ENCODE peak calls at places on chromosomes 5 and 9, in eight cellular contexts. One of them, this sample, is unnamed.

GRCh38 chr9:84397822-84398221 is 57.3 kb upstream of the SLC28A3 start:
- DNase-seq in A549: no peak
- DNase-seq in EL: peak; percentile 83
- DNase-seq in NCI-H2081: no peak
- DNase-seq in ELR: peak; percentile 76
- DNase-seq in T-cell: no peak
- DNase-seq in NAMALWA: no peak
- DNase-seq in upper lobe of left lung: no peak
- DNase-seq in this sample: peak; percentile 67

GRCh38 chr5:80002677-80003076 is 11.6 kb upstream of the MTX3 start:
- DNase-seq in A549: no peak
- DNase-seq in EL: no peak
- DNase-seq in NCI-H2081: no peak
- DNase-seq in ELR: no peak
- DNase-seq in T-cell: no peak
- DNase-seq in NAMALWA: no peak
- DNase-seq in upper lobe of left lung: no peak
- DNase-seq in this sample: no peak

GRCh38 chr5:176151286-176151685 is 86.9 kb upstream of the SIMC1 start:
- DNase-seq in A549: no peak
- DNase-seq in EL: peak; percentile 26
- DNase-seq in NCI-H2081: no peak
- DNase-seq in ELR: peak; percentile 37
- DNase-seq in T-cell: no peak
- DNase-seq in NAMALWA: no peak
- DNase-seq in upper lobe of left lung: no peak
- DNase-seq in this sample: peak; percentile 64

GRCh38 chr5:128395073-128395472 is 143.0 kb downstream of the FBN2 start:
- DNase-seq in A549: no peak
- DNase-seq in EL: no peak
- DNase-seq in NCI-H2081: no peak
- DNase-seq in ELR: no peak
- DNase-seq in T-cell: no peak
- DNase-seq in NAMALWA: no peak
- DNase-seq in upper lobe of left lung: peak; percentile 15
- DNase-seq in this sample: no peak

GRCh38 chr5:1008451-1009358 is at the start of gene NKD2:
- DNase-seq in A549: peak; percentile 75
- DNase-seq in EL: no peak
- DNase-seq in NCI-H2081: peak; percentile 47
- DNase-seq in ELR: no peak
- DNase-seq in T-cell: peak; percentile 28
- DNase-seq in NAMALWA: peak; percentile 81
- DNase-seq in upper lobe of left lung: peak; percentile 92
- DNase-seq in this sample: no peak

GRCh38 chr9:88905506-88905905 is 85.8 kb upstream of the S1PR3 start:
- DNase-seq in A549: no peak
- DNase-seq in EL: no peak
- DNase-seq in NCI-H2081: no peak
- DNase-seq in ELR: peak; percentile 14
- DNase-seq in T-cell: no peak
- DNase-seq in NAMALWA: no peak
- DNase-seq in upper lobe of left lung: no peak
- DNase-seq in this sample: peak; percentile 7

GRCh38 chr9:88697764-88698436 is 162.9 kb downstream of the NXNL2 start:
- DNase-seq in A549: no peak
- DNase-seq in EL: no peak
- DNase-seq in NCI-H2081: no peak
- DNase-seq in ELR: no peak
- DNase-seq in T-cell: no peak
- DNase-seq in NAMALWA: no peak
- DNase-seq in upper lobe of left lung: no peak
- DNase-seq in this sample: peak; percentile 28

GRCh38 chr9:96413312-96414221 is 4.6 kb downstream of the ZNF367 start:
- DNase-seq in A549: no peak
- DNase-seq in EL: no peak
- DNase-seq in NCI-H2081: peak; percentile 72
- DNase-seq in ELR: no peak
- DNase-seq in T-cell: no peak
- DNase-seq in NAMALWA: peak; percentile 73
- DNase-seq in upper lobe of left lung: no peak
- DNase-seq in this sample: no peak

GRCh38 chr5:88882321-88883038 is 504 bp downstream of the MEF2C start:
- DNase-seq in A549: no peak
- DNase-seq in EL: no peak
- DNase-seq in NCI-H2081: peak; percentile 8
- DNase-seq in ELR: peak; percentile 12
- DNase-seq in T-cell: no peak
- DNase-seq in NAMALWA: peak; percentile 67
- DNase-seq in upper lobe of left lung: no peak
- DNase-seq in this sample: peak; percentile 31

GRCh38 chr5:170184007-170184687 is 48.6 kb upstream of the C5orf58 start:
- DNase-seq in A549: peak; percentile 62
- DNase-seq in EL: peak; percentile 64
- DNase-seq in NCI-H2081: no peak
- DNase-seq in ELR: peak; percentile 72
- DNase-seq in T-cell: peak; percentile 6
- DNase-seq in NAMALWA: peak; percentile 65
- DNase-seq in upper lobe of left lung: peak; percentile 26
- DNase-seq in this sample: peak; percentile 44

GRCh38 chr5:180441577-180441976 is 52.6 kb upstream of the CNOT6 start:
- DNase-seq in A549: peak; percentile 33
- DNase-seq in EL: no peak
- DNase-seq in NCI-H2081: no peak
- DNase-seq in ELR: no peak
- DNase-seq in T-cell: no peak
- DNase-seq in NAMALWA: no peak
- DNase-seq in upper lobe of left lung: peak; percentile 91
- DNase-seq in this sample: no peak

GRCh38 chr9:113535756-113536155 is 72.2 kb downstream of the RGS3 start:
- DNase-seq in A549: no peak
- DNase-seq in EL: no peak
- DNase-seq in NCI-H2081: no peak
- DNase-seq in ELR: no peak
- DNase-seq in T-cell: no peak
- DNase-seq in NAMALWA: no peak
- DNase-seq in upper lobe of left lung: no peak
- DNase-seq in this sample: no peak

GRCh38 chr5:2044041-2044440 is 161.3 kb upstream of the IRX4 start:
- DNase-seq in A549: no peak
- DNase-seq in EL: no peak
- DNase-seq in NCI-H2081: no peak
- DNase-seq in ELR: no peak
- DNase-seq in T-cell: no peak
- DNase-seq in NAMALWA: no peak
- DNase-seq in upper lobe of left lung: no peak
- DNase-seq in this sample: no peak

GRCh38 chr5:435961-436640 is 6.9 kb upstream of the EXOC3 start:
- DNase-seq in A549: peak; percentile 66
- DNase-seq in EL: peak; percentile 40
- DNase-seq in NCI-H2081: peak; percentile 69
- DNase-seq in ELR: peak; percentile 52
- DNase-seq in T-cell: no peak
- DNase-seq in NAMALWA: peak; percentile 41
- DNase-seq in upper lobe of left lung: peak; percentile 71
- DNase-seq in this sample: no peak

GRCh38 chr5:154614125-154614524 is 136.1 kb upstream of the HAND1 start:
- DNase-seq in A549: no peak
- DNase-seq in EL: no peak
- DNase-seq in NCI-H2081: no peak
- DNase-seq in ELR: no peak
- DNase-seq in T-cell: no peak
- DNase-seq in NAMALWA: no peak
- DNase-seq in upper lobe of left lung: no peak
- DNase-seq in this sample: no peak

GRCh38 chr5:167970002-167970401 is 321.4 kb upstream of the WWC1 start:
- DNase-seq in A549: no peak
- DNase-seq in EL: peak; percentile 48
- DNase-seq in NCI-H2081: no peak
- DNase-seq in ELR: peak; percentile 5
- DNase-seq in T-cell: no peak
- DNase-seq in NAMALWA: no peak
- DNase-seq in upper lobe of left lung: no peak
- DNase-seq in this sample: peak; percentile 44

GRCh38 chr5:4156153-4156552 is 560.5 kb downstream of the IRX1 start:
- DNase-seq in A549: no peak
- DNase-seq in EL: no peak
- DNase-seq in NCI-H2081: no peak
- DNase-seq in ELR: no peak
- DNase-seq in T-cell: no peak
- DNase-seq in NAMALWA: no peak
- DNase-seq in upper lobe of left lung: no peak
- DNase-seq in this sample: no peak

GRCh38 chr5:31232273-31232888 is 38.9 kb downstream of the CDH6 start:
- DNase-seq in A549: peak; percentile 49
- DNase-seq in EL: peak; percentile 62
- DNase-seq in NCI-H2081: peak; percentile 85
- DNase-seq in ELR: peak; percentile 60
- DNase-seq in T-cell: no peak
- DNase-seq in NAMALWA: peak; percentile 79
- DNase-seq in upper lobe of left lung: no peak
- DNase-seq in this sample: peak; percentile 72

GRCh38 chr5:30099634-30100033 is 1093.9 kb upstream of the CDH6 start:
- DNase-seq in A549: peak; percentile 24
- DNase-seq in EL: no peak
- DNase-seq in NCI-H2081: peak; percentile 94
- DNase-seq in ELR: no peak
- DNase-seq in T-cell: no peak
- DNase-seq in NAMALWA: no peak
- DNase-seq in upper lobe of left lung: no peak
- DNase-seq in this sample: peak; percentile 91

GRCh38 chr5:89351232-89351631 is 468.2 kb upstream of the MEF2C start:
- DNase-seq in A549: no peak
- DNase-seq in EL: peak; percentile 43
- DNase-seq in NCI-H2081: no peak
- DNase-seq in ELR: peak; percentile 87
- DNase-seq in T-cell: no peak
- DNase-seq in NAMALWA: no peak
- DNase-seq in upper lobe of left lung: no peak
- DNase-seq in this sample: peak; percentile 83

GRCh38 chr5:149002761-149003689 is 59.8 kb downstream of the SH3TC2 start:
- DNase-seq in A549: no peak
- DNase-seq in EL: peak; percentile 82
- DNase-seq in NCI-H2081: no peak
- DNase-seq in ELR: peak; percentile 95
- DNase-seq in T-cell: no peak
- DNase-seq in NAMALWA: no peak
- DNase-seq in upper lobe of left lung: no peak
- DNase-seq in this sample: peak; percentile 57

GRCh38 chr5:157598350-157598936 is 22.9 kb upstream of the ADAM19 start:
- DNase-seq in A549: no peak
- DNase-seq in EL: no peak
- DNase-seq in NCI-H2081: no peak
- DNase-seq in ELR: no peak
- DNase-seq in T-cell: no peak
- DNase-seq in NAMALWA: peak; percentile 59
- DNase-seq in upper lobe of left lung: no peak
- DNase-seq in this sample: no peak

GRCh38 chr9:124457887-124458431 is 7.7 kb downstream of the ADGRD2 start:
- DNase-seq in A549: no peak
- DNase-seq in EL: no peak
- DNase-seq in NCI-H2081: no peak
- DNase-seq in ELR: no peak
- DNase-seq in T-cell: no peak
- DNase-seq in NAMALWA: no peak
- DNase-seq in upper lobe of left lung: peak; percentile 55
- DNase-seq in this sample: no peak

GRCh38 chr5:181283347-181283746 is 22.4 kb upstream of the TRIM52 start:
- DNase-seq in A549: no peak
- DNase-seq in EL: no peak
- DNase-seq in NCI-H2081: no peak
- DNase-seq in ELR: peak; percentile 35
- DNase-seq in T-cell: no peak
- DNase-seq in NAMALWA: no peak
- DNase-seq in upper lobe of left lung: peak; percentile 65
- DNase-seq in this sample: no peak

This sample was measured in astrocyte of the spinal cord.